ENCODE peak calls at places on chromosomes 12 and 14, in four cellular contexts. K, D, G and P are unnamed samples.

GRCh38 chr12:75632452-75632851 is 121.0 kb upstream of the KRR1 start:
- DNase-seq in K (no peak), D (peak), G (no peak), P (no peak)

GRCh38 chr12:47891356-47891755 is 13.4 kb downstream of the VDR start:
- DNase-seq in K (no peak), D (no peak), G (no peak), P (no peak)

GRCh38 chr12:27334052-27334720 is 1.6 kb downstream of the BMAL2 start:
- DNase-seq in K (no peak), G (no peak), D (no peak), P (no peak)

GRCh38 chr14:55071870-55072640 is 20.6 kb downstream of the MAPK1IP1L start:
- DNase-seq in K (peak), G (no peak), D (peak), P (peak)

GRCh38 chr12:54933381-54933780 is 51.2 kb downstream of the TESPA1 start:
- DNase-seq in G (no peak), K (peak), D (no peak), P (no peak)

GRCh38 chr14:76091036-76091435 is 60.7 kb upstream of the GPATCH2L start:
- DNase-seq in K (no peak), D (no peak), G (no peak), P (no peak)

GRCh38 chr12:119693511-119693910 is 25.6 kb downstream of the PRKAB1 start:
- DNase-seq in K (peak), D (no peak), G (no peak), P (no peak)

GRCh38 chr14:91580886-91581615 is 70.9 kb upstream of the PPP4R3A start:
- DNase-seq in K (no peak), D (no peak), G (no peak), P (no peak)

GRCh38 chr14:99186956-99187690 is 84.9 kb downstream of the BCL11B start:
- DNase-seq in G (no peak), K (no peak), D (no peak), P (no peak)

GRCh38 chr12:106757623-106758348 is 16.7 kb upstream of the RIC8B start:
- DNase-seq in K (no peak), D (no peak), G (no peak), P (no peak)

DNA sequence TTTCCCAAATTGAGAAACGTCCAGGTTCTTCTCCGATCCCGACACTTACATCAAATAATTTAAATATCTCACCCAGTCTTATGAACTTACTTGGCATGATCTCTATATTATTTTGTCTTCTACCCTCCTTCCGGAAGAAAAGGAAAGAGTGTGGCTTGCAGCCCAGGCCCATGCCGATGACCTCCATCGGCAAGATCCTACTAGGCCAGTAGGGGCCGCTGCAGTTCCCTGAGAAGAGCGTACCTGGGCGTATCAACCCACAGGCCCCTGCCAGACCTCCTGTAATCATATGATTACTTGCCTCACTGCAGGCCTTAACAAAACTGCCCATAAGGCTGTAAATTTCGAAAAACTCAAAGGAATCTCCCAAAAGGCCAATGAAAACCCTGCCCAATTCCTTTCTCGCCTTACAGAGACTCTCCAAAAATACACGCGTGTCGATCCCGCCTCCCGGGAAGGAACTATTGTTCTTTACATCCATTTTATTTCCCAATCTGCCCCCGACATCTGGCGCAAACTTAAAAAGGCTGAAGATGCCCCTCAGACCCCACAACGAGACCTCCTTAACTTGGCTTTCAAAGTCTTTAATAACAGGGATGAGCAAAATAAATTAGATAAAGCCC is 69.6 kb downstream of the MOK start:
- DNase-seq in D (peak), G (peak), K (peak), P (peak)
- H3K4me3 ChIP-seq in D (peak), G (no peak), K (no peak), P (no peak)

GRCh38 chr12:131796411-131796736 is 31.8 kb upstream of the MMP17 start:
- DNase-seq in K (no peak), D (no peak), G (no peak), P (no peak)

GRCh38 chr12:131794573-131794972 is 33.6 kb upstream of the MMP17 start:
- DNase-seq in K (no peak), D (no peak), G (no peak), P (no peak)

GRCh38 chr12:131795688-131796410 is 32.3 kb upstream of the MMP17 start:
- DNase-seq in K (no peak), D (no peak), G (no peak), P (no peak)

GRCh38 chr12:131794061-131794460 is 34.1 kb upstream of the MMP17 start:
- DNase-seq in G (no peak), D (no peak), K (no peak), P (no peak)

GRCh38 chr12:131795064-131795463 is 33.1 kb upstream of the MMP17 start:
- DNase-seq in D (no peak), G (no peak), K (no peak), P (no peak)
- TF ChIP-seq CTCF in D (no peak), G (no peak), K (no peak), P (no peak)

DNA sequence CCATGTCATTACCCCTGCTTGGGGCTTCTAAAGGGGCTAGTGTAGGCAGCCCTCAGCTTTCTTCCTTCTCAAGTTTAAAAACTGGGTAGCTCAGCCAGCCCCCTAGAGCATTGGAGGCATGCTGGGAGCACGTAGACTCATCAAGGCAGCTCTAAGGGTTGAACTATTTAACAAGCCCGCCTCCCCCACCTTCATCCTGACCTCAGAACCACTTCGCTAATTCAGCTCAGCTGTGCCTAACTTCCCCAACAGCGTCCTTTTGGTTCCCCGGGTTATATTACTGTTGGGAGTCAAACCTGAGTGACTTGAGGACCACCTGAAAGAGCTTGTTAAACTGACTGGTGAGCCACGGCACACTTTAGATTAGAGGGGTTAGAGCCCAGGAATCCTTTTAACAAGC is 30.1 kb downstream of the MAX start:
- DNase-seq in D (no peak), G (no peak), K (no peak), P (no peak)
- H3K4me3 ChIP-seq in D (no peak), G (no peak), K (no peak), P (no peak)

DNA sequence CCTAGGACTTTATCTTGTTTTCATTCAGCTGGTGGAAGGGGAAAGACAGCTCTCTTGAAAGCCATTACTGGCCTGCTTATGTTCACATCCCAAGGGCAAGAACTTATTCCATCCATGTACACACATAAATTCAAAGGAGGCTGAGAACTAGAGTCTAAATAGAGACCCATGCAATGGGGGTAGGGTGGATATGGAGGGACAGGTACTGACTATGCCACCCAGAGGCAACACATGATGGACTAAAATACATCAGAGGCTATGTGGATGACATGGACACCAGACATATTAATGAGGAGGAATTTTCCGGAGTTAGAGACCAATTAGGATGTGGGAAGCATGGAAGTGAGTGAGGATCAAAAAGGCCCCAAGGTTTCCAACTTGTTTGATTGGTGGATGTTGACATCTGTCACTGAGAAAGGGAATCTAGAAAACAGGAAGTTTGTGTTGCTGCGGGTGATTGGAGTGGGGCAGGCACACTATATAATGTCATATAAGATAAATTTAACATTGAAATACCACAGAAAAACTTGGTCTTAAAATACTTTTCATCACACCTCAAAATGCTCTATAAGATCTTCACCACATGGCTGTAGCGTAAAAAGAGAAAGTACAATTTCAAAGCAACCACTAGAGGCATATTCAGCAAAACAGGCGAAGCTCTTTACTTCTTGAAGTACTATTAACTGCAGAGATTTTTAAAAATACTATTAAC is 130.4 kb downstream of the GRIP1 start:
- DNase-seq in K (no peak), D (no peak), G (no peak), P (no peak)
- TF ChIP-seq CTCF in K (no peak), D (peak), G (no peak), P (peak)

GRCh38 chr14:45065540-45065939 is 18.4 kb upstream of the PRPF39 start:
- DNase-seq in K (peak), G (no peak), D (no peak), P (no peak)

GRCh38 chr14:45066667-45067066 is 17.2 kb upstream of the PRPF39 start:
- DNase-seq in G (no peak), K (no peak), D (no peak), P (no peak)

GRCh38 chr14:45065951-45066350 is 18.0 kb upstream of the PRPF39 start:
- DNase-seq in D (no peak), G (no peak), K (no peak), P (no peak)

GRCh38 chr14:45070215-45070614 is 13.7 kb upstream of the PRPF39 start:
- DNase-seq in G (no peak), D (no peak), K (peak), P (no peak)

GRCh38 chr14:45068396-45068795 is 15.5 kb upstream of the PRPF39 start:
- DNase-seq in G (no peak), K (peak), D (no peak), P (no peak)
- H3K4me3 ChIP-seq in G (no peak), K (no peak), D (no peak), P (no peak)